ENCODE peak calls at places on chromosomes 12 and 14, in six cellular contexts. C is GM12878, L is HepG2, Q is GM12891, U is K562, S is H1. A is an unnamed sample.

GRCh38 chr12:66964629-66965028 is 285.8 kb upstream of the GRIP1 start:
- DNase-seq in C (no peak), L (no peak), Q (no peak), U (no peak), S (no peak), A (no peak)

GRCh38 chr14:98408713-98409112 is 863.3 kb downstream of the BCL11B start:
- DNase-seq in C (no peak), L (no peak), Q (no peak), U (no peak), S (no peak), A (no peak)

GRCh38 chr12:49086116-49086515 is 8.5 kb downstream of the DHH start:
- DNase-seq in C (no peak), L (no peak), Q (no peak), U (no peak), S (no peak), A (no peak)

GRCh38 chr12:78002878-78003277 is 172.2 kb downstream of the NAV3 start:
- DNase-seq in C (no peak), L (no peak), Q (no peak), U (no peak), S (no peak), A (no peak)

GRCh38 chr12:119988440-119988787 is 622 bp upstream of the BICDL1 start:
- DNase-seq in C (no peak), L (no peak), Q (no peak), U (no peak), S (no peak), A (no peak)

GRCh38 chr14:63938198-63939005 is 85.6 kb downstream of the SYNE2 start:
- DNase-seq in C (peak), L (no peak), Q (no peak), U (no peak), S (no peak), A (no peak)

GRCh38 chr14:32217301-32217700 is 14.2 kb upstream of the RNU6-8 start:
- DNase-seq in C (no peak), L (no peak), Q (no peak), U (no peak), S (no peak), A (no peak)

GRCh38 chr12:66901136-66901932 is 222.5 kb upstream of the GRIP1 start:
- DNase-seq in C (peak), L (no peak), Q (peak), U (no peak), S (no peak), A (no peak)

GRCh38 chr12:95600567-95600966 is 49.3 kb upstream of the USP44 start:
- DNase-seq in C (no peak), L (no peak), Q (no peak), U (no peak), S (no peak), A (no peak)

GRCh38 chr12:69880566-69880965 is 55.5 kb downstream of the MYRFL start:
- DNase-seq in C (no peak), L (no peak), Q (no peak), U (no peak), S (no peak), A (no peak)

GRCh38 chr14:86796221-86797074 is 1196.5 kb downstream of the GALC start:
- DNase-seq in C (no peak), L (peak), Q (no peak), U (no peak), S (no peak), A (no peak)

GRCh38 chr14:98903371-98903770 is 368.6 kb downstream of the BCL11B start:
- DNase-seq in C (no peak), L (no peak), Q (no peak), U (no peak), S (no peak), A (no peak)

GRCh38 chr12:1272132-1272531 is 281.1 kb downstream of the ERC1 start:
- DNase-seq in C (no peak), L (no peak), Q (no peak), U (no peak), S (no peak), A (no peak)

GRCh38 chr12:14689996-14690395 is 6.4 kb downstream of the GUCY2C start:
- DNase-seq in C (no peak), L (no peak), Q (no peak), U (no peak), S (no peak), A (no peak)

GRCh38 chr14:99690636-99691035 is 6.5 kb downstream of the CYP46A1 start:
- DNase-seq in C (no peak), L (no peak), Q (no peak), U (no peak), S (peak), A (no peak)

GRCh38 chr12:2084553-2085296 is 31.9 kb downstream of the CACNA1C start:
- DNase-seq in C (no peak), L (no peak), Q (no peak), U (no peak), S (no peak), A (no peak)

GRCh38 chr14:81625343-81625742 is 91.7 kb upstream of the SEL1L start:
- DNase-seq in C (no peak), L (peak), Q (no peak), U (no peak), S (no peak), A (no peak)

GRCh38 chr12:1046727-1047126 is 55.7 kb downstream of the ERC1 start:
- DNase-seq in C (no peak), L (no peak), Q (no peak), U (no peak), S (no peak), A (no peak)

GRCh38 chr12:108611884-108612415 is 14.1 kb upstream of the TMEM119 start:
- DNase-seq in C (no peak), L (peak), Q (no peak), U (peak), S (peak), A (no peak)

GRCh38 chr12:79275631-79276030 is 411.1 kb downstream of the SYT1 start:
- DNase-seq in C (no peak), L (no peak), Q (no peak), U (no peak), S (no peak), A (no peak)

GRCh38 chr14:58663494-58664111 is 25.8 kb downstream of the DACT1 start:
- DNase-seq in C (no peak), L (no peak), Q (no peak), U (no peak), S (no peak), A (no peak)

GRCh38 chr12:111803851-111804250 is 37.1 kb downstream of the ALDH2 start:
- DNase-seq in C (no peak), L (no peak), Q (no peak), U (no peak), S (no peak), A (no peak)

GRCh38 chr12:112133418-112133817 is 8.1 kb downstream of the TRAFD1 start:
- DNase-seq in C (no peak), L (no peak), Q (no peak), U (no peak), S (no peak), A (no peak)

GRCh38 chr14:52950410-52950897 is 396 bp downstream of the FERMT2 start:
- DNase-seq in C (no peak), L (peak), Q (no peak), U (peak), S (peak), A (no peak)

GRCh38 chr12:95169368-95169767 is 47.9 kb downstream of the FGD6 start:
- DNase-seq in C (no peak), L (peak), Q (no peak), U (peak), S (no peak), A (no peak)

GRCh38 chr14:93332032-93332852 is 594 bp downstream of the BTBD7 start:
- DNase-seq in C (no peak), L (peak), Q (peak), U (peak), S (peak), A (peak)

GRCh38 chr12:22256076-22256475 is 78.4 kb downstream of the ST8SIA1 start:
- DNase-seq in C (no peak), L (no peak), Q (no peak), U (no peak), S (no peak), A (no peak)

GRCh38 chr14:96797943-96798349 is 764 bp downstream of the VRK1 start:
- DNase-seq in C (no peak), L (peak), Q (peak), U (peak), S (no peak), A (peak)

GRCh38 chr14:71231521-71232393 is 324.5 kb downstream of the PCNX1 start:
- DNase-seq in C (peak), L (no peak), Q (peak), U (peak), S (peak), A (peak)

GRCh38 chr14:105474478-105475268 is at the start of gene CRIP2:
- DNase-seq in C (no peak), L (no peak), Q (peak), U (peak), S (peak), A (peak)

GRCh38 chr14:20797159-20797558 is 5.5 kb downstream of the RNASE1 start:
- DNase-seq in C (no peak), L (no peak), Q (no peak), U (no peak), S (no peak), A (no peak)

DNA sequence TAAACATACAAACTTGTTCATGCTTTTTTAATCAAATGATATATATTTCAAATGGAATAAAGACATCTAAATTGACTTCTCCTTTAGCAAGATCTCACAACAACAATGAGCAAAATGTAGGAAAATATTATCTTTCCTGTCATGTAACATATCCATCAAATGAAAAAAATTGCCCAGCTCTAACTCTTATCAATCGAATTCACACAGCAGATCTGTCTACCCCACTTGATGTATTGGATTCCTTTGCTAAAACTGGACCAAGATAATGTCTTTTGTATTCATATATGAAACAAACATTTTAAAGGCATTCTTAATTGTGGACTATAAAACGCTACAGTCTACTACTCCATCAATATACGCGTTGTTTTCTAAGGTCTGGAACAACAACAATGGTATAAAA is 218.0 kb downstream of the SOX5 start:
- DNase-seq in C (no peak), L (no peak), Q (no peak), U (peak), S (no peak), A (no peak)
- TF ChIP-seq TAF1 in C (no peak), L (no peak), Q (no peak), U (no peak), S (no peak), A (no peak)

GRCh38 chr12:65740873-65741600 is 83.2 kb upstream of the HMGA2 start:
- DNase-seq in C (no peak), L (peak), Q (peak), U (peak), S (peak), A (peak)
- TF ChIP-seq POLR2A in C (no peak), L (no peak), Q (no peak), U (peak), S (peak), A (no peak)

GRCh38 chr12:15698377-15698867 is 90.8 kb downstream of the EPS8 start:
- DNase-seq in C (no peak), L (no peak), Q (no peak), U (no peak), S (no peak), A (no peak)

GRCh38 chr12:15699886-15700285 is 89.3 kb downstream of the EPS8 start:
- DNase-seq in C (no peak), L (no peak), Q (no peak), U (no peak), S (no peak), A (no peak)

GRCh38 chr12:15701212-15701611 is 88.0 kb downstream of the EPS8 start:
- DNase-seq in C (no peak), L (no peak), Q (no peak), U (no peak), S (no peak), A (no peak)

GRCh38 chr12:15700595-15700994 is 88.6 kb downstream of the EPS8 start:
- DNase-seq in C (peak), L (no peak), Q (no peak), U (no peak), S (no peak), A (no peak)

DNA sequence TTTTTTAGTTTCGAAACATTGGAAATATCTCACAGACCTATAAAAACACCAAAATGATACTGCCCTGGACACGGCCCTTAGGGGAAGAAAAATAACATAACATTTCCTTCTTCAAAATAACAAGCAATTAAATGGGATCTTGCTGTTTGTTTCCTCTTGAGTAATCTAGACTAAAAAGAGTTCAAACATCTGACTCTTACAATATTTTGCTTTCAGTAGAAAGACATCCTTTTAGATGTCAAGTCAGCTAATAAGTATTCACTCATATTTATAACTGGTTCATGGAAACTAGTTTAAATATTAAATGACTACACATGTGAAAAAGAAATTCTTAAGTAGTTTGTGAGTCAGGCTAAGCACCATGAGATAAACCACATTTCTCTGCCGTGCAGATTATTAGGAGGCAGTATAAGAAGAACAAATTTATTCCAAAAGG is 87.4 kb downstream of the EPS8 start:
- DNase-seq in C (no peak), L (no peak), Q (no peak), U (no peak), S (no peak), A (no peak)
- TF ChIP-seq TAF1 in C (no peak), L (no peak), Q (no peak), U (no peak), S (no peak), A (no peak)

GRCh38 chr14:61765225-61765943 is 3.2 kb downstream of the SNAPC1 start:
- DNase-seq in C (no peak), L (no peak), Q (no peak), U (no peak), S (no peak), A (no peak)

GRCh38 chr14:61759878-61760277 is 2.3 kb upstream of the SNAPC1 start:
- DNase-seq in C (no peak), L (no peak), Q (no peak), U (no peak), S (no peak), A (no peak)

GRCh38 chr14:61764342-61765122 is 2.3 kb downstream of the SNAPC1 start:
- DNase-seq in C (no peak), L (no peak), Q (no peak), U (no peak), S (no peak), A (no peak)

GRCh38 chr14:61761557-61761956 is 663 bp upstream of the SNAPC1 start:
- DNase-seq in C (no peak), L (no peak), Q (no peak), U (no peak), S (no peak), A (no peak)

DNA sequence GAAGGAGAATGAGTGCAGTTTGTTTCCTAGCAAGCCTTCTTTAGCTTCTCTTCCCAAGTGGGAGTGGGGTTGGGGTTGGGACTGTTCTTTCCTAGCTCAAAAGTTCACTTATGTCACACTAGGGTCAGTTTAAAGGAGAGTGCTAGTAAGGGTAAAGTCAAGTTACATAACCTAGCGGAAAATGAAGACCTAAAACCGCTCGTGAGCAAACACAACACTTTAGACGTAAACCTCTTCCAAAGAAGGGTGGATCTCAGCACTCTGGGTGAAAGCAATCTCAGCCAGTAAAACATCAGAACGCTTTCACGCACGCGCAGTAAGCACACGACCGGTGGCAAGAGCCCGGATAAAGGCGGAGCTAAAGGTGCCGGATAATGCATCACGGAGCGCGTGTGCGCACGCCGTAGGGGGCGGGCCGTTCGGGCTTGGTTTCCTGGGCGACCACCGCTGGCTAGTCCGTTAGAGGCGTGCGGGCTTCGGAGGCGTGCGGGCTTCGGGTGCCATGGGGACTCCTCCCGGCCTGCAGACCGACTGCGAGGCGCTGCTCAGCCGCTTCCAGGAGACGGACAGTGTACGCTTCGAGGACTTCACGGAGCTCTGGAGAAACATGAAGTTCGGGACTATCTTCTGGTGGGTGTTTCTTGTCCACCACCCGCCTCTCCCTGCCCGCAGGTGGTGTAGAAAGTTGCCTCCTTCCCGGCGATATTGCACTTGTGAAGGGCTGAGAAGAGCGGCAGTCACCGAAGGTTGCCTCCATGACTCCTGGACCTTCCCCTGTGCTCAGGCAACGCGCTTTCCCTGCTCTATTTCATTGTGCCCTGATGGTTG is at the start of gene SNAPC1:
- DNase-seq in C (peak), L (peak), Q (peak), U (peak), S (peak), A (peak)
- TF ChIP-seq POLR2A in C (peak), L (no peak), Q (peak), U (peak), S (peak), A (peak)

GRCh38 chr14:21917699-21918436 is 244.2 kb upstream of the OR4E1 start:
- DNase-seq in C (peak), L (peak), Q (no peak), U (peak), S (no peak), A (no peak)

GRCh38 chr14:21924479-21924878 is 250.9 kb upstream of the OR4E1 start:
- DNase-seq in C (peak), L (no peak), Q (no peak), U (no peak), S (no peak), A (no peak)

GRCh38 chr14:21921453-21921852 is 247.8 kb upstream of the OR4E1 start:
- DNase-seq in C (no peak), L (no peak), Q (no peak), U (no peak), S (no peak), A (no peak)

GRCh38 chr14:21923820-21924219 is 250.2 kb upstream of the OR4E1 start:
- DNase-seq in C (no peak), L (no peak), Q (no peak), U (no peak), S (no peak), A (no peak)
- TF ChIP-seq TAF1 in C (no peak), L (no peak), Q (no peak), U (no peak), S (no peak), A (no peak)

DNA sequence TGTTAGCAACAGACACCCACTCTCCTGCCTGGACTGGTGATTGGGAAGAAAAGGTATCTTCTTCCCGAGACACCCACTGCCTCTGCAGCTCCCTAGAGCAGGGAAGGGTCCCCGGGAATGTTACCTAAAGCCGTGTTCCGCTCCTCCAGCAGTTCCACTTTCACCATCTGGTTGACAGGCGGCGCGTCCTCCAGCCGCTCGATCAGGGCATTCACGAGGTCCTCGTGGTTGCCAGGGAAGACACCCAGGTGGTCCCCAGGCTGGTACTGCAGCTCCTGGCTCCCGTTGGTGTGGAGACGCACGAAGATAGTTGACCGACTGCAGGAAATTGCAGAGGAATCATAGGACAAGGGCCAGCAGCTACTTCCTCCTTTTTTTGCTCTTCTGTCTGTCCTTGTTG is 44.2 kb upstream of the FBXO21 start:
- DNase-seq in C (no peak), L (no peak), Q (no peak), U (no peak), S (no peak), A (no peak)
- TF ChIP-seq POLR2A in C (no peak), L (no peak), Q (no peak), U (no peak), S (no peak), A (no peak)

GRCh38 chr12:64682572-64683277 is 72.4 kb downstream of the RASSF3 start:
- DNase-seq in C (no peak), L (no peak), Q (no peak), U (no peak), S (no peak), A (no peak)
- TF ChIP-seq TAF1 in C (no peak), L (no peak), Q (no peak), U (no peak), S (no peak), A (no peak)

DNA sequence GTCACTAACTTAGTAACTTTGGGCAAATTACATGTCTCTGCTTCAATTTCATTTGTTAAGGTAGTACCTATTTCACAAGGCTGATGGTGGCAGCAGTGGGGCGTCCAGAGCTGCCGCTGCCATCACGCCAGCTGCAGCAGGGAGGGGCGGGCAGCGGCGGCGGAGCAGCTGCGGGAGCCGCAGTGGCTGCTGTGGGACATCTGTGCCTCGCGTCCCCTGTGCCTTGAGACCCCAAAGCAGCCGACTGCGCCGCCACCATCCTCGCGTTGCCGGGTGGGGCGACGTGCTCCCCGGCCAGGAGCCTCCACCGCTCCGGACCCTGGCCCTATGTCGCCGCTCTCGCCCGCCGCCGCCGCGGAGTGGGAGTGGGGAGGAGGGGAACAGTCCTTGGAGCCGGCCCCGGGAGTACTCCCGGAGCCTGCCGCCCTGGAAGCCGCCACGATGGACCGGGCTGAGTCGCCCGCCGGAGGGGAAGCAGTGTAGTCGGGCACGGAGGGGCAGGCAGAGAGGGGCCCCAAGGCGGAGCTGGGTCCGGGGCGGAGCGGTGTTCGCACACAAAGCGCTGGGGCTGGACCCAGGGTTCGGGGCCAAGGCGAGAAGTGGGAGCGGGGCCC is 51.4 kb downstream of the A2M start:
- DNase-seq in C (no peak), L (peak), Q (peak), U (no peak), S (no peak), A (peak)
- TF ChIP-seq POLR2A in C (no peak), L (peak), Q (no peak), U (no peak), S (no peak), A (no peak)

GRCh38 chr14:29645117-29645516 is 282.5 kb downstream of the PRKD1 start:
- DNase-seq in C (no peak), L (no peak), Q (no peak), U (peak), S (no peak), A (no peak)
- TF ChIP-seq TAF1 in C (no peak), L (no peak), Q (no peak), U (no peak), S (no peak), A (no peak)